ENCODE peak calls at places on chromosomes 6 and 20, in four cellular contexts. V, Z, F and X are unnamed samples.

GRCh38 chr20:45368221-45368980 is 5.4 kb downstream of the SYS1 start:
- DNase-seq in F (peak), V (no peak), Z (no peak), X (peak)

GRCh38 chr6:97468981-97469380 is 186.0 kb upstream of the MMS22L start:
- DNase-seq in V (no peak), F (no peak), Z (no peak), X (no peak)

GRCh38 chr6:16319813-16320532 is 81.6 kb downstream of the GMPR start:
- DNase-seq in F (peak), V (peak), Z (peak), X (peak)

GRCh38 chr6:98957440-98957839 is 9.7 kb upstream of the FBXL4 start:
- DNase-seq in F (no peak), V (no peak), Z (no peak), X (no peak)

GRCh38 chr20:42159794-42160193 is 541.6 kb upstream of the CHD6 start:
- DNase-seq in V (no peak), Z (no peak), F (no peak), X (no peak)

GRCh38 chr20:44056010-44056698 is 130.8 kb downstream of the JPH2 start:
- DNase-seq in Z (peak), V (peak), F (no peak), X (peak)

GRCh38 chr20:38209736-38210405 is 44.8 kb upstream of the TGM2 start:
- DNase-seq in F (no peak), Z (no peak), V (no peak), X (no peak)

GRCh38 chr6:157181649-157182048 is 141.7 kb downstream of the TMEM242 start:
- DNase-seq in F (no peak), V (peak), Z (no peak), X (no peak)

GRCh38 chr6:33201147-33201545 is 479 bp downstream of the SLC39A7 start:
- DNase-seq in V (no peak), F (no peak), Z (peak), X (peak)

GRCh38 chr6:126063512-126064146 is 77.3 kb downstream of the TRMT11 start:
- DNase-seq in Z (no peak), F (no peak), V (peak), X (peak)

GRCh38 chr6:57284056-57284455 is 33.4 kb upstream of the PRIM2 start:
- DNase-seq in V (no peak), Z (no peak), F (no peak), X (no peak)

GRCh38 chr6:92361990-92362770 is 1057.2 kb downstream of the EPHA7 start:
- DNase-seq in F (no peak), V (no peak), Z (no peak), X (no peak)

GRCh38 chr6:105753184-105754097 is 332.7 kb upstream of the PRDM1 start:
- DNase-seq in Z (no peak), V (no peak), F (no peak), X (no peak)

GRCh38 chr6:45454008-45454911 is 76.5 kb upstream of the SUPT3H start:
- DNase-seq in F (no peak), Z (no peak), V (no peak), X (peak)

GRCh38 chr6:12116264-12116800 is 104.2 kb downstream of the HIVEP1 start:
- DNase-seq in Z (no peak), F (no peak), V (no peak), X (no peak)

GRCh38 chr6:49552596-49552995 is 2.1 kb downstream of the C6orf141 start:
- DNase-seq in V (no peak), F (no peak), Z (no peak), X (no peak)

GRCh38 chr6:3759656-3760245 is 8.2 kb upstream of the PXDC1 start:
- DNase-seq in Z (no peak), V (peak), F (no peak), X (no peak)

GRCh38 chr6:125791151-125791819 is 525 bp downstream of the NCOA7 start:
- DNase-seq in V (peak), F (no peak), Z (peak), X (peak)

GRCh38 chr6:163127587-163127986 is 286.9 kb upstream of the QKI start:
- DNase-seq in Z (no peak), F (no peak), V (no peak), X (no peak)

GRCh38 chr6:78589426-78589825 is 277.9 kb upstream of the IRAK1BP1 start:
- DNase-seq in Z (no peak), F (no peak), V (no peak), X (no peak)

GRCh38 chr20:57658447-57659130 is 38.4 kb upstream of the ZBP1 start:
- DNase-seq in Z (no peak), F (no peak), V (no peak), X (no peak)

GRCh38 chr6:170305772-170306323 is 710 bp upstream of the FAM120B start:
- DNase-seq in F (no peak), V (no peak), Z (no peak), X (no peak)

GRCh38 chr20:46243707-46244628 is 64.3 kb downstream of the CDH22 start:
- DNase-seq in F (no peak), V (no peak), Z (no peak), X (peak)

GRCh38 chr20:48777005-48777404 is 50.8 kb downstream of the PREX1 start:
- DNase-seq in V (no peak), F (no peak), Z (no peak), X (peak)

GRCh38 chr6:31697555-31697954 is 5.6 kb downstream of the ABHD16A start:
- DNase-seq in F (no peak), Z (no peak), V (no peak), X (no peak)

GRCh38 chr6:42190784-42191183 is 4.0 kb downstream of the GUCA1B start:
- DNase-seq in Z (peak), F (no peak), V (no peak), X (no peak)

GRCh38 chr6:137933696-137934095 is 66.6 kb downstream of the TNFAIP3 start:
- DNase-seq in V (no peak), F (no peak), Z (no peak), X (no peak)

GRCh38 chr6:101722481-101722880 is 329.0 kb downstream of the GRIK2 start:
- DNase-seq in Z (no peak), F (no peak), V (no peak), X (no peak)

GRCh38 chr20:4550740-4551139 is 171.0 kb upstream of the PRND start:
- DNase-seq in F (no peak), V (no peak), Z (no peak), X (no peak)

GRCh38 chr20:38054647-38055046 is 21.1 kb downstream of the RPRD1B start:
- DNase-seq in Z (no peak), F (no peak), V (no peak), X (no peak)

GRCh38 chr20:50124496-50124895 is 11.5 kb upstream of the UBE2V1 start:
- DNase-seq in Z (no peak), F (no peak), V (no peak), X (no peak)

GRCh38 chr6:88899569-88900316 is 63.7 kb downstream of the RNGTT start:
- DNase-seq in Z (no peak), F (no peak), V (no peak), X (no peak)

GRCh38 chr6:42091718-42092023 is 41.3 kb downstream of the TAF8 start:
- DNase-seq in V (no peak), F (no peak), Z (no peak), X (no peak)

GRCh38 chr20:40564997-40565680 is 123.9 kb downstream of the MAFB start:
- DNase-seq in Z (peak), V (peak), F (no peak), X (peak)

GRCh38 chr20:43508604-43509040 is 1.1 kb downstream of the L3MBTL1 start:
- DNase-seq in V (peak), Z (peak), F (no peak), X (peak)

GRCh38 chr20:63280929-63281545 is 8.4 kb downstream of the ARFGAP1 start:
- DNase-seq in V (peak), F (no peak), Z (no peak), X (peak)
- TF ChIP-seq MYC in V (no peak), F (no peak), Z (no peak), X (no peak)

GRCh38 chr6:144064831-144065668 is 30.3 kb downstream of the SF3B5 start:
- DNase-seq in V (no peak), F (peak), Z (no peak), X (no peak)
- TF ChIP-seq POLR2A in V (no peak), F (no peak), Z (no peak), X (no peak)

GRCh38 chr6:127510876-127511275 is 8.3 kb downstream of the MTCL3 start:
- DNase-seq in F (no peak), V (no peak), Z (no peak), X (no peak)
- TF ChIP-seq MYC in F (no peak), V (no peak), Z (no peak), X (no peak)

GRCh38 chr20:34110025-34111013 is 1.7 kb downstream of the EIF2S2 start:
- DNase-seq in V (no peak), Z (no peak), F (no peak), X (peak)

GRCh38 chr20:34112600-34113061 is 588 bp upstream of the EIF2S2 start:
- DNase-seq in F (no peak), V (peak), Z (no peak), X (peak)

GRCh38 chr20:34111057-34111711 is 859 bp downstream of the EIF2S2 start:
- DNase-seq in Z (no peak), V (peak), F (no peak), X (peak)

GRCh38 chr20:34109442-34109841 is 2.6 kb downstream of the EIF2S2 start:
- DNase-seq in Z (no peak), V (no peak), F (no peak), X (no peak)

DNA sequence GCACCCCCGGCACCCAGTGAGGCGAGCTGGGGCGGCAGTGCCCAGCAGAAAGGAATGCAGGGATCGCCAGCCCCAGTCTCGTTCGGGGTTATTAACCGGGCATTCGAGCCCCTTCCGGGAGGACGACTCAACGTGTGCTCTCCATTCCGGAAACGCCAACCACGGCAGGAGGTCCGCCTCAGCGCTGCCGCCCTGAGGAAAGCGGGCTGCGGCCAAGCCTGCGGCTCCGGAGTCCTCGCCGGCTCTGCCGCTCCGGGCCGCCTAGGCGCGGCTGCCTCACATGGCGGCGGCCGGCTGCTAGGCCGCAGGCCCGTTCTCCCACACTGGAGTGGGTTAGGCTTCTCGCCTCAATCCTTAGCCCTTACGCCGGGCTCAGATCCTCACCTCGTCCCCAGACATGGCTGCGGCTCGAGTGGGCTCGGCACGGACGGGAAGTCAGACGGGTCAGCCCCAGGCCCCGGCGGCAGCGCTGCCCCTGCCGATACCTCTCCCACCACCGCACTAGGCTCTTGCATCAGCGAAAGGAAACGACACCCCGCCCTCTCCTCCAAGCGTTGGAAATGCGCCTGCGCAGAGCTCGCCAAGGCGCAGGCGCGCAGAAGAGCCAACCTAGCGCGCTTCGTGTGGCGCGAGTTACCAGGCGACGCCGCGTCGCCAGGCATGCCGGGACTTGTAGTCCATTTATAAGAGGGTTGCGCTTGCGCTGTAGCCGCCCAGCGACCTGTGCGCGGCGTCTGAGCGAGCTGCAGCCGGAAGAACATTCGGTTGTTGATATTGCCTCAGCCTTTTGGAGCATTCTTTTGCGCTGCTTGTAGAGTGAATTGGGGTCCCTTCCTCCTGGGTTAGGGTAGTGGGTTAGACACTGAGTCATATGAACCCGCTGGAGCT is at the start of gene EIF2S2:
- DNase-seq in V (peak), F (peak), Z (peak), X (peak)
- TF ChIP-seq POLR2A in V (peak), F (peak), Z (peak), X (peak)

DNA sequence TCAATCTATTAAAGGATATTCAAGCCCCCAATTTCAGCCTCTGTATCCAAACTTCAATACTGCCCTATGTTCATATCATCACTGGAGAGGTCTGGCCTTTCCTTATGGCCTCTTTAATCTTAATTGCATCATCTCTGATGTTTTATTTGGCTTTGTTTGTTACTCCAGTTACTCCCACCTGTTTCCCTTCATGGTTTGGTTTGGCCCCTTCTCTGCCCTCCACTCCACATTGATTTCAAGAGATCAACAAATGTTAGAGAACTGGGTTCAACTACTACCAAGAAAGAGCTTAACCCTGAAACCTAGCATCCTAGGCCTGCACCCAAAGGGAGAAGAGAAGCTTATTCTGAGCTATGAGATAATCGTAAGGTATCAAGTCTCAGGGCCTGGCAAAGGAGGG is 221.6 kb downstream of the LAMA2 start:
- DNase-seq in Z (no peak), V (no peak), F (no peak), X (no peak)
- TF ChIP-seq MYC in Z (no peak), V (no peak), F (no peak), X (no peak)

DNA sequence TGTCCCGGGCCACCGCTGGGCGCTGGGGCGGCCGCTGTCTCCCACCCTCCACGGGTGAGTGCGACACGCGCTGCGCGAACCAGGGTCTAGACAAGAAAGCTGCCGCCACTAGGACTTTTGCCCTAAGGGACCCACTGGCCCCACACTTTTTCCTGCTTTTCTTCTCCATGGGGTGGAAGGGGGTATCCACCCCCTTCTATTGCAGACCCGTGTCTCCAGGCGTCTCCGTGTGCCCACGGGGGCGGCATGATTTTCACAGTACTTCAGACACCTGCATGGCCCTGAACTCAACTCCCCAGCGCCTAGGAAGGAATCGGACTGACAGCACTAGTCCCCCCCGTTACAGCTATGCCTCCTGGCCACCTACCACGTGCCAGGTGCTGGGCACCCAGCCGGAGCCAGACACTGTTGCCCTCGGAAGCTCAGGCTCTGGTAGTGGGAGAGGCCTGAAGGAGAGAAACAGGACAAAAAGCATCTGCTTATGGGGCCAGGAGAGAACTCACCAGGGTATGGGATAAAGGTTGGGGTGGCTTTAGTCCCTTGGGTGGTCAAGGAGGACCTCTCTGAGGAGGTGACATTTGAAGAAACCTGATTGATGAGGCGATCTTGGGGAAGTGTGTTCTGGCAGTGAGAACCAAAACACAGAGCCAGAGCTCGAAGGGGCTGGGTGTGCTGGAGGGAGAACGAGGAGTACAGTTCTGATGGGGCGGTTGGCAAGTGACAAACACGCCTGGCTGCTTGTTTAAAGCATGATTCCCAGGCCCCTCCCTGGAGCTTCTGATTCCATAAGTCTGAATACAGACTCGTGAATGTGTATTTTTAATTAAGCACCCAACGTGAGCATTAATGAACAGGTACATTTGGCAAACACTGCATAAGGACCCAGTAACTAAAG is 622 bp upstream of the NFATC2 start:
- DNase-seq in F (no peak), Z (no peak), V (no peak), X (peak)
- TF ChIP-seq POLR2A in F (no peak), Z (no peak), V (no peak), X (no peak)

DNA sequence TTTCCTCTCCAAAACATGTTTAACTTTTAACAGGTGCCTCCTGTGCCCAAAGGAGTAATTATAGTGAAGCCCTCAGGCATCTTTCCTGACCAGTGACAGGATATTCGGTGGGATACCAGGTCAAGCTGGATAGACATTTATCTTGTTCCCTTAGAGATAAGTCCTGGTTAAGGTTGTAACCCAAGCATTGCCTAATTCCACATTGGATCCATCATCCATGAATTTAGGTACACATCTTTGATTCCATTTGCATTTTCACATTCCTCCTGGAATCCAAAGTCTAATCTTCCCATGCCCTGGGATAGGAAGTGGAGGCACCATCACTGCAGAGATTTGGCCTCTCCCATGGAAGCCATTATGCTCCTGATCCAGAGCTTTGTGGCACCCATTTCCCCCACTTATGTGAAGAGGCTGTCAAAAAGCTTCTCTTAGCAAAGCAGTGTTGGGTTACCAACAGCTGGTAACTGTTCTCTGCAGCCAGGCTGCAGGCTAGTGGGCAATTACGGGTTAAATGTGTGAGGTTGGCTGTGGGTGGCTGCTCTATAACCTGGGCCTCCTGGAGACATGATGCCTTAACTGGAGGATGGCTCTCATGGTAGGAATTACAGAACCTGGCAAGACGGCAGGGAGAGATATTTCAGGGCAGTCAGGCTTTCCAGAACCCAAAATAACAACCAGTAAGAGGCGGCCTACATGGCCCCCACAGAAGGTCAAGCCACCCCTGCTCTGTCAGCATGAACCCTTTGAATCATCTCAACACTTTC is 96.9 kb upstream of the VGLL2 start:
- DNase-seq in F (no peak), Z (no peak), V (no peak), X (no peak)
- TF ChIP-seq MYC in F (no peak), Z (no peak), V (no peak), X (no peak)